ENCODE peak calls at places on chromosomes 3 and 15, in eight cellular contexts. G is left ventricle myocardium inferior; T is A673; R is CD4-positive, alpha-beta T cell; Y is H1; K is uterus; B is dorsolateral prefrontal cortex; V is tibial nerve. W is an unnamed sample.

GRCh38 chr15:63354771-63355650 is 26.6 kb downstream of the CA12 start:
- DNase-seq in G (no peak), T (no peak), R (no peak), Y (no peak), K (no peak), B (no peak), V (no peak), W (no peak)

GRCh38 chr3:51535146-51536019 is 3.1 kb upstream of the RAD54L2 start:
- DNase-seq in G (no peak), T (no peak), R (no peak), Y (no peak), K (no peak), B (no peak), V (no peak), W (no peak)

GRCh38 chr15:80984856-80985255 is 4.8 kb downstream of the MESD start:
- DNase-seq in G (no peak), T (no peak), R (no peak), Y (no peak), K (no peak), B (no peak), V (no peak), W (no peak)

GRCh38 chr15:51332211-51333147 is 5.9 kb downstream of the CYP19A1 start:
- DNase-seq in G (no peak), T (no peak), R (no peak), Y (no peak), K (no peak), B (no peak), V (no peak), W (no peak)

GRCh38 chr3:142228964-142229363 is 3.6 kb upstream of the GK5 start:
- DNase-seq in G (no peak), T (no peak), R (no peak), Y (no peak), K (no peak), B (no peak), V (no peak), W (no peak)

GRCh38 chr15:40792394-40792793 is 14.5 kb upstream of the ZFYVE19 start:
- DNase-seq in G (no peak), T (no peak), R (no peak), Y (no peak), K (no peak), B (no peak), V (no peak), W (no peak)

GRCh38 chr3:12932347-12932746 is 91.0 kb upstream of the RPL32 start:
- DNase-seq in G (peak), T (no peak), R (no peak), Y (no peak), K (no peak), B (peak), V (no peak), W (no peak)

GRCh38 chr3:101252897-101253296 is 67.5 kb downstream of the IMPG2 start:
- DNase-seq in G (no peak), T (no peak), R (no peak), Y (no peak), K (no peak), B (no peak), V (no peak), W (no peak)

GRCh38 chr3:170038434-170039110 is 777 bp downstream of the GPR160 start:
- DNase-seq in G (no peak), T (peak), R (peak), Y (peak), K (no peak), B (no peak), V (no peak), W (no peak)

GRCh38 chr3:17800232-17800631 is 57.8 kb upstream of the TBC1D5 start:
- DNase-seq in G (no peak), T (no peak), R (no peak), Y (no peak), K (no peak), B (no peak), V (no peak), W (no peak)

GRCh38 chr3:18046531-18046930 is 304.1 kb upstream of the TBC1D5 start:
- DNase-seq in G (no peak), T (no peak), R (no peak), Y (no peak), K (no peak), B (no peak), V (no peak), W (no peak)

GRCh38 chr15:39744334-39745103 is 38.1 kb downstream of the FSIP1 start:
- DNase-seq in G (no peak), T (no peak), R (no peak), Y (no peak), K (no peak), B (no peak), V (no peak), W (no peak)

GRCh38 chr15:26697913-26698312 is 75.0 kb downstream of the GABRB3 start:
- DNase-seq in G (no peak), T (no peak), R (no peak), Y (no peak), K (no peak), B (peak), V (no peak), W (no peak)

GRCh38 chr3:166372571-166373106 is 535.4 kb upstream of the BCHE start:
- DNase-seq in G (no peak), T (no peak), R (no peak), Y (no peak), K (no peak), B (no peak), V (no peak), W (no peak)
- H3K27ac ChIP-seq in G (no peak), T (no peak), R (no peak), Y (no peak), K (no peak), B (no peak), V (no peak), W (no peak)

GRCh38 chr3:131713416-131714118 is 210.8 kb upstream of the MRPL3 start:
- DNase-seq in G (no peak), T (no peak), R (no peak), Y (no peak), K (no peak), B (no peak), V (no peak), W (no peak)

GRCh38 chr3:131716943-131717342 is 214.2 kb upstream of the MRPL3 start:
- DNase-seq in G (no peak), T (no peak), R (no peak), Y (no peak), K (no peak), B (no peak), V (no peak), W (no peak)

GRCh38 chr3:131717493-131717892 is 214.7 kb upstream of the MRPL3 start:
- DNase-seq in G (no peak), T (no peak), R (no peak), Y (no peak), K (no peak), B (no peak), V (no peak), W (no peak)

GRCh38 chr3:131714585-131715220 is 211.9 kb upstream of the MRPL3 start:
- DNase-seq in G (no peak), T (no peak), R (no peak), Y (no peak), K (no peak), B (no peak), V (no peak), W (no peak)

GRCh38 chr3:131716007-131716406 is 213.2 kb upstream of the MRPL3 start:
- DNase-seq in G (no peak), T (peak), R (no peak), Y (no peak), K (no peak), B (no peak), V (no peak), W (no peak)
- H3K27ac ChIP-seq in G (no peak), T (no peak), R (no peak), Y (no peak), K (no peak), B (no peak), V (no peak), W (no peak)

GRCh38 chr3:150761831-150762661 is 923 bp downstream of the SIAH2 start:
- DNase-seq in G (peak), T (peak), R (peak), Y (peak), K (peak), B (peak), V (peak), W (no peak)

GRCh38 chr3:150760431-150761200 is 2.4 kb downstream of the SIAH2 start:
- DNase-seq in G (no peak), T (no peak), R (no peak), Y (no peak), K (no peak), B (no peak), V (no peak), W (no peak)

GRCh38 chr3:150763841-150764483 is 993 bp upstream of the SIAH2 start:
- DNase-seq in G (peak), T (no peak), R (peak), Y (no peak), K (peak), B (peak), V (peak), W (no peak)

GRCh38 chr3:150763122-150763840 is at the start of gene SIAH2:
- DNase-seq in G (peak), T (peak), R (peak), Y (peak), K (peak), B (peak), V (peak), W (peak)

GRCh38 chr3:150762662-150763121 is 277 bp downstream of the SIAH2 start:
- DNase-seq in G (no peak), T (no peak), R (no peak), Y (no peak), K (no peak), B (no peak), V (no peak), W (no peak)
- H3K27ac ChIP-seq in G (peak), T (peak), R (peak), Y (no peak), K (peak), B (peak), V (peak), W (peak)

GRCh38 chr15:42921049-42921731 is 612 bp upstream of the TTBK2 start:
- DNase-seq in G (no peak), T (peak), R (peak), Y (no peak), K (peak), B (peak), V (no peak), W (no peak)
- H3K27ac ChIP-seq in G (peak), T (no peak), R (peak), Y (no peak), K (peak), B (peak), V (peak), W (peak)

GRCh38 chr15:91965501-91966180 is 112.1 kb downstream of the SLCO3A1 start:
- DNase-seq in G (no peak), T (no peak), R (no peak), Y (no peak), K (no peak), B (peak), V (no peak), W (no peak)
- H3K27ac ChIP-seq in G (peak), T (no peak), R (no peak), Y (no peak), K (peak), B (peak), V (peak), W (peak)

GRCh38 chr15:73952171-73952912 is 26.1 kb downstream of the LOXL1 start:
- DNase-seq in G (no peak), T (no peak), R (no peak), Y (peak), K (no peak), B (no peak), V (no peak), W (no peak)
- H3K27ac ChIP-seq in G (peak), T (peak), R (no peak), Y (no peak), K (peak), B (peak), V (peak), W (no peak)

GRCh38 chr15:78322724-78323395 is 17.3 kb upstream of the CRABP1 start:
- DNase-seq in G (no peak), T (no peak), R (no peak), Y (no peak), K (no peak), B (no peak), V (no peak), W (no peak)
- H3K27ac ChIP-seq in G (peak), T (peak), R (no peak), Y (no peak), K (no peak), B (no peak), V (peak), W (no peak)

W was measured in epithelial cell of prostate.